ENCODE peak calls at places on chromosomes 12 and 14, in seven cellular contexts. E, L, B, A, P, K and M are unnamed samples.

GRCh38 chr12:52182898-52183543 is 8.8 kb downstream of the KRT80 start:
- DNase-seq in A (no peak), L (no peak), P (peak; percentile 34), E (no peak), K (peak; percentile 20), B (no peak), M (peak; percentile 45)

GRCh38 chr12:106415134-106415533 is 57.6 kb downstream of the POLR3B start:
- DNase-seq in B (peak; percentile 46), A (no peak), E (peak; percentile 32), L (no peak), P (no peak), K (no peak), M (peak; percentile 3)

GRCh38 chr12:3129301-3130052 is 52.3 kb downstream of the TSPAN9 start:
- DNase-seq in B (no peak), P (no peak), K (peak; percentile 74), L (no peak), A (no peak), E (no peak), M (peak; percentile 62)

GRCh38 chr14:55133416-55133815 is 4.4 kb downstream of the LGALS3 start:
- DNase-seq in A (no peak), B (no peak), K (no peak), P (no peak), L (no peak), E (no peak), M (peak; percentile 76)

GRCh38 chr14:72906316-72906715 is 12.4 kb upstream of the DPF3 start:
- DNase-seq in A (no peak), K (no peak), B (no peak), L (no peak), E (peak; percentile 74), P (no peak), M (no peak)

GRCh38 chr14:59632381-59632780 is 55.8 kb upstream of the CCDC175 start:
- DNase-seq in L (peak; percentile 63), B (no peak), P (peak; percentile 30), E (no peak), K (peak; percentile 32), A (peak; percentile 47), M (peak; percentile 89)

GRCh38 chr14:86003998-86004397 is 474.1 kb downstream of the FLRT2 start:
- DNase-seq in A (no peak), L (no peak), B (no peak), K (no peak), E (no peak), P (no peak), M (peak; percentile 41)

GRCh38 chr14:58749066-58749669 is 111.4 kb downstream of the DACT1 start:
- DNase-seq in K (no peak), B (no peak), P (peak; percentile 24), E (peak; percentile 79), L (no peak), A (peak; percentile 36), M (peak; percentile 88)

GRCh38 chr12:12387521-12387920 is 30.6 kb downstream of the BORCS5 start:
- DNase-seq in P (no peak), L (no peak), E (peak; percentile 65), K (no peak), B (no peak), A (no peak), M (peak; percentile 38)

GRCh38 chr12:46908236-46908935 is 82.6 kb upstream of the SLC38A4 start:
- DNase-seq in L (no peak), K (no peak), E (peak; percentile 18), B (peak; percentile 63), A (no peak), P (no peak), M (no peak)

GRCh38 chr14:68756071-68756481 is 36.8 kb downstream of the ZFP36L1 start:
- DNase-seq in L (no peak), B (no peak), A (no peak), E (peak; percentile 57), P (no peak), K (no peak), M (no peak)

GRCh38 chr14:99192823-99193222 is 79.2 kb downstream of the BCL11B start:
- DNase-seq in E (no peak), K (no peak), B (no peak), L (no peak), P (no peak), A (no peak), M (no peak)

GRCh38 chr14:94052662-94053061 is 26.5 kb downstream of the OTUB2 start:
- DNase-seq in B (no peak), A (no peak), E (no peak), L (no peak), K (no peak), P (no peak), M (no peak)

GRCh38 chr14:104125011-104125410 is 13.4 kb upstream of the KIF26A start:
- DNase-seq in L (no peak), E (no peak), P (no peak), K (no peak), A (no peak), B (no peak), M (no peak)